ENCODE peak calls at places on chromosomes 5 and 9, in four cellular contexts. E is RPMI7951, M is T-helper 2 cell, B is B cell. P is an unnamed sample.

GRCh38 chr5:91443028-91443427 is 59.9 kb upstream of the ARRDC3 start:
- DNase-seq in E (peak), M (no peak), B (no peak), P (no peak)

GRCh38 chr9:34589656-34590375 is at the start of gene CNTFR:
- DNase-seq in E (no peak), M (no peak), B (peak), P (no peak)

GRCh38 chr5:163967273-163967672 is 461.9 kb downstream of the MAT2B start:
- DNase-seq in E (no peak), M (no peak), B (no peak), P (no peak)

GRCh38 chr9:38067611-38067891 is 1.5 kb downstream of the SHB start:
- DNase-seq in E (no peak), M (no peak), B (no peak), P (no peak)

GRCh38 chr9:78365979-78366697 is 69.2 kb downstream of the PSAT1 start:
- DNase-seq in E (peak), M (no peak), B (no peak), P (no peak)

GRCh38 chr5:98031926-98032325 is 741.5 kb upstream of the RGMB start:
- DNase-seq in E (no peak), M (no peak), B (no peak), P (no peak)

GRCh38 chr5:903756-904096 is 11.0 kb downstream of the TRIP13 start:
- DNase-seq in E (no peak), M (no peak), B (no peak), P (no peak)

GRCh38 chr9:107286057-107286456 is 3.0 kb downstream of the RAD23B start:
- DNase-seq in E (peak), M (no peak), B (no peak), P (no peak)

GRCh38 chr5:150129813-150130492 is 25.7 kb downstream of the PDGFRB start:
- DNase-seq in E (peak), M (no peak), B (peak), P (no peak)

GRCh38 chr5:79474416-79475173 is 39.3 kb downstream of the HOMER1 start:
- DNase-seq in E (no peak), M (no peak), B (no peak), P (no peak)

GRCh38 chr5:89437450-89438435 is 554.8 kb upstream of the MEF2C start:
- DNase-seq in E (peak), M (no peak), B (no peak), P (no peak)

GRCh38 chr5:61319388-61320146 is 12.5 kb upstream of the ZSWIM6 start:
- DNase-seq in E (no peak), M (no peak), B (peak), P (no peak)

GRCh38 chr9:131478421-131478868 is 24.3 kb upstream of the POMT1 start:
- DNase-seq in E (peak), M (peak), B (peak), P (peak)

GRCh38 chr9:130303613-130304055 is 38.1 kb downstream of the HMCN2 start:
- DNase-seq in E (no peak), M (no peak), B (no peak), P (no peak)

GRCh38 chr9:33458444-33458843 is 11.1 kb upstream of the AQP3 start:
- DNase-seq in E (peak), M (peak), B (no peak), P (peak)

GRCh38 chr5:1137567-1138444 is 25.9 kb upstream of the SLC12A7 start:
- DNase-seq in E (no peak), M (no peak), B (no peak), P (no peak)

GRCh38 chr5:75361310-75361709 is 24.3 kb downstream of the HMGCR start:
- DNase-seq in E (no peak), M (no peak), B (no peak), P (no peak)

GRCh38 chr9:117218951-117219350 is 195.9 kb downstream of the ASTN2 start:
- DNase-seq in E (no peak), M (no peak), B (no peak), P (no peak)

GRCh38 chr9:36928210-36928609 is 105.9 kb downstream of the PAX5 start:
- DNase-seq in E (no peak), M (no peak), B (no peak), P (no peak)

P was measured in activated T-helper 1 cell treated with Interleukin-2 at 50 U/mL for 16 hours.